ENCODE peak calls at places on chromosome 19, in seven cellular contexts. S is ovary, I is upper lobe of left lung, U is WERI-Rb-1, Z is substantia nigra, W is fibroblast of lung, L is aorta. A is an unnamed sample.
A peak's percentile ranks its signal among the peaks of the same experiment; 100 is the strongest.

GRCh38 chr19:7652061-7652641 is 15.2 kb downstream of the STXBP2 start:
- DNase-seq in I (peak; percentile 98), S (peak; percentile 60), U (peak; percentile 82), W (peak; percentile 45), Z (peak; percentile 83), L (peak; percentile 95), A (peak; percentile 72)

GRCh38 chr19:7894612-7895309 is 6.5 kb downstream of the LRRC8E start:
- DNase-seq in I (no peak), Z (no peak), W (no peak), L (no peak), S (no peak), U (no peak), A (no peak)

GRCh38 chr19:1474011-1474764 is 4.8 kb downstream of the C19orf25 start:
- DNase-seq in W (peak; percentile 61), S (no peak), Z (peak; percentile 58), U (no peak), I (peak; percentile 73), L (no peak), A (no peak)

GRCh38 chr19:16807416-16808274 is 21.6 kb upstream of the SIN3B start:
- DNase-seq in U (no peak), L (no peak), S (no peak), W (no peak), I (no peak), Z (no peak), A (no peak)

GRCh38 chr19:24101459-24102122 is 14.6 kb downstream of the ZNF254 start:
- DNase-seq in U (no peak), S (no peak), Z (no peak), W (peak; percentile 33), I (no peak), L (no peak), A (no peak)

GRCh38 chr19:13150187-13150918 is at the start of the genes IER2 and STX10:
- DNase-seq in Z (peak; percentile 89), I (peak; percentile 97), W (peak; percentile 94), U (peak; percentile 94), L (peak; percentile 99), S (peak; percentile 96), A (peak; percentile 94)

GRCh38 chr19:10079031-10079453 is 7.1 kb upstream of the SHFL start:
- DNase-seq in L (no peak), Z (no peak), U (no peak), W (no peak), S (no peak), I (no peak), A (no peak)

GRCh38 chr19:49861127-49861526 is 6.2 kb downstream of the PNKP start:
- DNase-seq in S (peak; percentile 71), L (peak; percentile 79), Z (no peak), I (no peak), U (peak; percentile 34), W (no peak), A (no peak)

GRCh38 chr19:19817357-19817756 is 4.2 kb downstream of the ZNF506 start:
- DNase-seq in I (no peak), L (no peak), W (no peak), Z (no peak), S (no peak), U (no peak), A (no peak)

DNA sequence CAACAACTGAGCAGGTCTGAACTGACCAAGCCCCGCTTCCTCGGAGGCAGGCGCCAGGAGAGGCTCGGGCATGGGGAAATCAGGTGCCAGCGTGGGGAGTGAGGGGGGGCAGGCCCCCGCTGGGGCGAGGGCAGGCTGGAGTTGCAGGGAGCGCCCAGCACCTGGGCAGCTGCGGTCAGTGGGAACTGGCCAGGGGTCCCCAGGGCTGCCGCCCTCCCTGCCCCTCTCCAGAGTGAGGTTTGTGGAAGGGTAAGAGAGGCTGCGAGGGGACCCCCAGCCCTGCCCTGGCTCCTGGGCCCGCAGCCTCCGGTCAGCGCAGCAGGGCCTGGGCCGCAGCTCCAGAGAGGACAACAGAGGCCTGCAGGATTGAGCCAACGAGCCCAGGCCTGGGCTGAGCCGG is 32.5 kb downstream of the PIP5K1C start:
- DNase-seq in Z (no peak), I (peak; percentile 71), L (no peak), S (no peak), W (no peak), U (no peak), A (no peak)
- H3K27ac ChIP-seq in Z (no peak overlapping the region), I (no peak overlapping the region), L (no peak overlapping the region), S (peak overlapping the region; percentile 99), W (no peak overlapping the region), U (peak overlapping the region; percentile 86), A (peak overlapping the region; percentile 99)

GRCh38 chr19:55473613-55474012 is 2.8 kb upstream of the ZNF628 start:
- DNase-seq in I (no peak), S (no peak), U (no peak), W (peak; percentile 42), L (no peak), Z (no peak), A (no peak)
- H3K27ac ChIP-seq in I (no peak overlapping the region), S (no peak overlapping the region), U (no peak overlapping the region), W (no peak overlapping the region), L (no peak overlapping the region), Z (no peak overlapping the region), A (no peak overlapping the region)

DNA sequence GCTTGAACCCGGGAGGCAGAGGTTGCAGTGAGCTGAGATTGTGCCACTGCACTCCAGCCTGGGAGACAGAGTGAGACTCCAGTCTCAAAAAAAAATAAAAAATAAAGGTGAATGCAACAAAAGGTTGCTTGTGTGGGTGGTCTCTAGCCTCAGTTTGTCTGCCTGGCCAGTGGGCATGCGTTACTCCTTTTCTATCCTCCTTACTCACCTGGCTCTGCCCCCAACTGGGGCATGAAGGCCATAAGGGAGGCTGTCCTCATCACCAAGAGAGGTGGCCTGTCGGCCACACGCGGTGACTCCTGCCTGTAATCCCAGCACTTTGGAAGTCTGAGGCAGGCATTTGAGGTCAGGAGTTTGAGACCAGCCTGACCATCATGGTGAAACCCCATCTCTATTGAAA is 1.9 kb upstream of the JUND start:
- DNase-seq in W (no peak), L (no peak), Z (no peak), S (no peak), U (no peak), I (no peak), A (no peak)
- H3K27ac ChIP-seq in W (peak overlapping the region; percentile 16), L (no peak overlapping the region), Z (no peak overlapping the region), S (no peak overlapping the region), U (peak overlapping the region; percentile 100), I (peak overlapping the region; percentile 100), A (peak overlapping the region; percentile 99)

GRCh38 chr19:4519521-4520277 is 1.4 kb upstream of the PLIN4 start:
- DNase-seq in W (no peak), L (no peak), U (no peak), I (no peak), S (peak; percentile 46), Z (no peak), A (peak; percentile 72)
- H3K27ac ChIP-seq in W (no peak overlapping the region), L (no peak overlapping the region), U (peak overlapping the region; percentile 28), I (no peak overlapping the region), S (peak overlapping the region; percentile 45), Z (no peak overlapping the region), A (peak overlapping the region; percentile 95)

GRCh38 chr19:38243279-38243673 is 12.9 kb downstream of the PPP1R14A start:
- DNase-seq in W (no peak), L (no peak), S (no peak), Z (no peak), U (no peak), I (no peak), A (no peak)

GRCh38 chr19:38247734-38248268 is 8.4 kb downstream of the PPP1R14A start:
- DNase-seq in W (peak; percentile 63), I (no peak), Z (peak; percentile 5), L (no peak), U (peak; percentile 53), S (no peak), A (no peak)

GRCh38 chr19:38247126-38247525 is 9.0 kb downstream of the PPP1R14A start:
- DNase-seq in I (no peak), W (no peak), S (no peak), U (no peak), Z (no peak), L (no peak), A (no peak)

GRCh38 chr19:38248421-38248820 is 7.8 kb downstream of the PPP1R14A start:
- DNase-seq in U (no peak), I (no peak), S (no peak), W (no peak), L (no peak), Z (no peak), A (no peak)

GRCh38 chr19:38245826-38246498 is 10.2 kb downstream of the PPP1R14A start:
- DNase-seq in L (peak; percentile 93), W (no peak), S (peak; percentile 56), I (no peak), Z (peak; percentile 4), U (no peak), A (no peak)
- H3K27ac ChIP-seq in L (peak overlapping the region; percentile 94), W (no peak overlapping the region), S (no peak overlapping the region), I (peak overlapping the region; percentile 64), Z (peak overlapping the region; percentile 58), U (peak overlapping the region; percentile 41), A (no peak overlapping the region)

GRCh38 chr19:46644720-46645119 is 8.7 kb upstream of the GNG8 start:
- DNase-seq in I (no peak), L (no peak), Z (no peak), S (no peak), U (no peak), W (no peak), A (no peak)
- H3K27ac ChIP-seq in I (no peak overlapping the region), L (peak overlapping the region; percentile 46), Z (no peak overlapping the region), S (no peak overlapping the region), U (no peak overlapping the region), W (no peak overlapping the region), A (no peak overlapping the region)

GRCh38 chr19:47766359-47766620 is 12.2 kb upstream of the SELENOW start:
- DNase-seq in U (no peak), S (no peak), Z (no peak), W (no peak), L (no peak), I (no peak), A (no peak)
- H3K27ac ChIP-seq in U (no peak overlapping the region), S (no peak overlapping the region), Z (peak overlapping the region; percentile 16), W (no peak overlapping the region), L (no peak overlapping the region), I (no peak overlapping the region), A (no peak overlapping the region)

GRCh38 chr19:55544014-55544413 is 1.3 kb downstream of the SBK3 start:
- DNase-seq in Z (no peak), L (no peak), U (no peak), I (no peak), W (no peak), S (no peak), A (no peak)

GRCh38 chr19:55546822-55547614 is 1.7 kb upstream of the SBK3 start:
- DNase-seq in I (peak; percentile 89), S (no peak), W (peak; percentile 89), Z (no peak), U (peak; percentile 41), L (peak; percentile 94), A (peak; percentile 91)

GRCh38 chr19:55544776-55545439 is 435 bp downstream of the SBK3 start:
- DNase-seq in W (no peak), S (no peak), L (no peak), U (no peak), I (no peak), Z (no peak), A (no peak)

GRCh38 chr19:55545913-55546495 is 661 bp upstream of the SBK3 start:
- DNase-seq in Z (no peak), W (no peak), I (no peak), S (no peak), L (no peak), U (no peak), A (peak; percentile 47)

DNA sequence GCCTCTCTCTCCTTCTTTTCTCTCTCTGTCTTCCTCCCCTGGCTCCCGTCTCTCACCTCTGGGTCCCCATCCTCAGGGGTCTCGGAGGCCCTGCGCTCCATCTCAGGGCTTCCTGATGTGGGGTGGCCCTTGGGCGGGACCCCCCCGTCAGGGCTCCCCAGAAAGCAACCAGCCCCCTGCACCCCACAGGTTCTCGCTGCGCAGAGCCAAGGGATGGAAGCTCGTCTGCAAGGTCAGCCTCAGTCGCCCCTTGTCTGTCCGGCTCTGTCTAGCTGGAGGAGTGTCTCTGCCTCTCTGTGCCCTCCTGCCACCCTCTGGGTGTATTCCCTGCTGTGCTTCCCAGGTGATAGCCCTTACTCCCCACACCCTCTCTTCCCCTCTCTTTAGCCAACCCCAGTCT is at the start of gene SBK3:
- DNase-seq in I (no peak), W (no peak), S (no peak), L (no peak), Z (no peak), U (no peak), A (no peak)
- H3K27ac ChIP-seq in I (peak within 1 kb of the TSS; percentile 66), W (peak within 1 kb of the TSS; percentile 31), S (no peak within 1 kb of the TSS), L (no peak within 1 kb of the TSS), Z (no peak within 1 kb of the TSS), U (no peak within 1 kb of the TSS), A (peak within 1 kb of the TSS; percentile 84)

A was measured in heart right ventricle.